ENCODE peak calls at places on chromosome 3, in six cellular contexts. T is stimulated activated naive CD8-positive, alpha-beta T cell treated with anti-CD3 and anti-CD28 coated beads, Interleukin-15, amount 100 ng/mL, for 72 hours; I is natural killer cell; Y is T-cell; R is GM12878; Q is heart right ventricle. P is an unnamed sample.

GRCh38 chr3:66450389-66451022 is 50.3 kb downstream of the LRIG1 start:
- ATAC-seq in R (no peak), Q (peak; percentile 67), I (no peak), T (no peak), Y (no peak), P (no peak)

GRCh38 chr3:46090161-46090591 is 62.9 kb upstream of the XCR1 start:
- ATAC-seq in T (peak; percentile 93), Y (no peak), Q (no peak), I (peak; percentile 25), R (peak; percentile 70), P (peak; percentile 54)

GRCh38 chr3:171257251-171258179 is 202.7 kb downstream of the TNIK start:
- ATAC-seq in Q (peak; percentile 42), I (peak; percentile 60), T (peak; percentile 81), R (peak; percentile 74), Y (peak; percentile 62), P (no peak)

GRCh38 chr3:36814776-36815175 is 50.4 kb upstream of the DCLK3 start:
- ATAC-seq in Y (no peak), I (no peak), T (peak; percentile 54), R (peak; percentile 77), Q (no peak), P (no peak)

GRCh38 chr3:106183762-106184391 is 315.1 kb upstream of the CBLB start:
- ATAC-seq in I (no peak), R (peak; percentile 70), T (no peak), Q (no peak), Y (peak; percentile 76), P (no peak)

GRCh38 chr3:71504250-71505036 is 79.1 kb downstream of the FOXP1 start:
- ATAC-seq in R (no peak), Y (no peak), T (peak; percentile 55), I (peak; percentile 21), Q (no peak), P (no peak)

GRCh38 chr3:149639093-149639486 is 18.7 kb downstream of the WWTR1 start:
- ATAC-seq in I (no peak), Q (no peak), R (no peak), Y (no peak), T (no peak), P (no peak)

GRCh38 chr3:35966629-35967464 is 327.5 kb downstream of the ARPP21 start:
- ATAC-seq in I (no peak), T (no peak), Y (no peak), Q (no peak), R (peak; percentile 71), P (no peak)

GRCh38 chr3:83953417-83954089 is 1005.2 kb upstream of the CADM2 start:
- ATAC-seq in Y (no peak), R (no peak), T (no peak), I (no peak), Q (peak; percentile 94), P (no peak)

GRCh38 chr3:123853686-123854372 is 30.3 kb downstream of the MYLK start:
- ATAC-seq in I (no peak), T (no peak), Q (no peak), R (no peak), Y (no peak), P (no peak)

GRCh38 chr3:185781759-185782158 is 43.1 kb downstream of the IGF2BP2 start:
- ATAC-seq in Q (no peak), R (no peak), Y (no peak), T (no peak), I (no peak), P (no peak)

GRCh38 chr3:24508423-24508839 is 13.8 kb upstream of the THRB start:
- ATAC-seq in Y (no peak), T (peak; percentile 46), Q (no peak), R (no peak), I (no peak), P (no peak)

GRCh38 chr3:16392733-16393132 is 120.8 kb downstream of the RFTN1 start:
- ATAC-seq in I (no peak), T (no peak), Y (no peak), R (no peak), Q (no peak), P (no peak)

GRCh38 chr3:123627673-123628670 is 43.1 kb upstream of the HACD2 start:
- ATAC-seq in R (no peak), Y (no peak), T (no peak), I (no peak), Q (peak; percentile 79), P (no peak)

P was measured in stimulated activated memory B cell treated with anti-CD40 and anti-IgM and Interleukin-4, amounts not matched to agents 10 μg/mL and 1 μg/mL and 100 μg/mL, for 72 hours.